ENCODE peak calls at places on chromosomes 1 and 21, in seven cellular contexts. X is SW480; J is LHCN-M2; I is A673; C is progenitor cell of endocrine pancreas; V is CD8-positive, alpha-beta T cell; N is activated T-cell treated with anti-CD3 and anti-CD28 coated beads, Interleukin-2, amount 50 U/mL, for 1 hour. W is an unnamed sample.
A peak's percentile ranks its signal among the peaks of the same experiment; 100 is the strongest.

GRCh38 chr1:200963076-200963475 is 60.4 kb downstream of the KIF21B start:
- DNase-seq in I (no peak), X (no peak), C (no peak), V (no peak), J (no peak), N (no peak), W (no peak)

GRCh38 chr1:180923024-180923841 is 10.5 kb downstream of the KIAA1614 start:
- DNase-seq in N (no peak), X (peak; percentile 64), C (no peak), V (no peak), I (peak; percentile 72), J (peak; percentile 68), W (no peak)

GRCh38 chr1:235051521-235051920 is 77.1 kb downstream of the TOMM20 start:
- DNase-seq in I (no peak), J (no peak), C (no peak), V (no peak), N (no peak), X (no peak), W (no peak)

GRCh38 chr1:166908942-166909341 is 32.9 kb upstream of the TADA1 start:
- DNase-seq in I (no peak), J (peak; percentile 21), X (no peak), N (no peak), V (no peak), C (no peak), W (no peak)

GRCh38 chr1:221991221-221991620 is 249.3 kb upstream of the DUSP10 start:
- DNase-seq in V (no peak), N (no peak), I (no peak), J (peak; percentile 90), C (no peak), X (peak; percentile 8), W (no peak)

GRCh38 chr1:85420199-85420598 is 44.8 kb downstream of the DDAH1 start:
- DNase-seq in N (no peak), X (no peak), J (no peak), C (no peak), V (no peak), I (no peak), W (no peak)

GRCh38 chr1:182616130-182617074 is 12.2 kb upstream of the RGS16 start:
- DNase-seq in J (peak; percentile 82), N (peak; percentile 80), X (peak; percentile 90), C (no peak), V (peak; percentile 65), I (peak; percentile 99), W (peak; percentile 99)

GRCh38 chr21:17726047-17726446 is 93.1 kb downstream of the C21orf91 start:
- DNase-seq in J (peak; percentile 12), N (no peak), X (peak; percentile 47), I (no peak), V (no peak), C (no peak), W (no peak)

GRCh38 chr1:23400324-23401110 is 24.0 kb downstream of the TCEA3 start:
- DNase-seq in N (no peak), I (peak; percentile 41), C (no peak), J (peak; percentile 39), V (no peak), X (no peak), W (no peak)

GRCh38 chr1:201279313-201279712 is 4.0 kb upstream of the PKP1 start:
- DNase-seq in I (no peak), C (no peak), X (no peak), J (no peak), V (no peak), N (no peak), W (no peak)

GRCh38 chr1:111602302-111602701 is 17.3 kb upstream of the RAP1A start:
- DNase-seq in C (no peak), V (no peak), N (no peak), X (no peak), J (no peak), I (no peak), W (no peak)

GRCh38 chr1:99005142-99005491 is 456 bp upstream of the PLPPR5 start:
- DNase-seq in C (no peak), J (no peak), V (no peak), X (no peak), I (peak; percentile 8), N (no peak), W (no peak)

GRCh38 chr1:18234790-18235242 is 127.2 kb downstream of the IGSF21 start:
- DNase-seq in X (peak; percentile 65), I (peak; percentile 84), J (peak; percentile 9), N (no peak), C (peak; percentile 45), V (no peak), W (peak; percentile 76)

GRCh38 chr1:205965039-205965630 is 21.9 kb upstream of the SLC26A9 start:
- DNase-seq in I (no peak), J (no peak), X (no peak), C (no peak), V (no peak), N (no peak), W (no peak)

GRCh38 chr21:44094832-44095231 is 12.4 kb upstream of the PWP2 start:
- DNase-seq in N (no peak), J (no peak), C (no peak), V (no peak), I (no peak), X (no peak), W (no peak)

GRCh38 chr21:24716306-24716918 is 890.9 kb downstream of the MRPL39 start:
- DNase-seq in X (no peak), N (no peak), C (no peak), V (no peak), I (no peak), J (no peak), W (no peak)

GRCh38 chr1:23369335-23370013 is at the start of gene ZNF436:
- DNase-seq in I (peak; percentile 89), N (peak; percentile 27), X (peak; percentile 53), C (no peak), V (peak; percentile 37), J (peak; percentile 85), W (peak; percentile 89)

GRCh38 chr1:231918239-231919015 is 291.8 kb downstream of the DISC1 start:
- DNase-seq in N (no peak), J (peak; percentile 73), I (no peak), X (peak; percentile 33), V (no peak), C (no peak), W (no peak)

GRCh38 chr1:24849653-24850295 is 80.3 kb downstream of the RUNX3 start:
- DNase-seq in J (no peak), C (no peak), X (peak; percentile 43), I (peak; percentile 49), V (no peak), N (peak; percentile 33), W (no peak)

GRCh38 chr1:175035860-175036259 is 12.6 kb upstream of the MRPS14 start:
- DNase-seq in N (no peak), J (peak; percentile 22), C (no peak), I (no peak), X (peak; percentile 60), V (no peak), W (no peak)